ENCODE peak calls at places on chromosomes 5 and 9, in six cellular contexts. One of them, this sample, is unnamed.

GRCh38 chr9:135077497-135078200 is 9.8 kb upstream of the OLFM1 start:
- DNase-seq in trophoblast cell: peak
- DNase-seq in IMR-90: no peak
- DNase-seq in neuronal stem cell: no peak
- DNase-seq in mesendoderm: peak
- DNase-seq in H1: no peak
- DNase-seq in this sample: no peak

GRCh38 chr5:37837101-37838032 is 2.5 kb downstream of the GDNF start:
- DNase-seq in trophoblast cell: peak
- DNase-seq in IMR-90: peak
- DNase-seq in neuronal stem cell: peak
- DNase-seq in mesendoderm: peak
- DNase-seq in H1: no peak
- DNase-seq in this sample: peak

GRCh38 chr5:11619339-11620028 is 284.8 kb downstream of the CTNND2 start:
- DNase-seq in trophoblast cell: no peak
- DNase-seq in IMR-90: no peak
- DNase-seq in neuronal stem cell: no peak
- DNase-seq in mesendoderm: peak
- DNase-seq in H1: no peak
- DNase-seq in this sample: no peak

GRCh38 chr9:136237486-136238341 is 7.9 kb downstream of the QSOX2 start:
- DNase-seq in trophoblast cell: no peak
- DNase-seq in IMR-90: no peak
- DNase-seq in neuronal stem cell: no peak
- DNase-seq in mesendoderm: no peak
- DNase-seq in H1: no peak
- DNase-seq in this sample: no peak

GRCh38 chr9:121059998-121060636 is 10.0 kb upstream of the C5 start:
- DNase-seq in trophoblast cell: peak
- DNase-seq in IMR-90: peak
- DNase-seq in neuronal stem cell: peak
- DNase-seq in mesendoderm: peak
- DNase-seq in H1: no peak
- DNase-seq in this sample: peak

GRCh38 chr5:66989286-66989685 is 207.3 kb downstream of the CD180 start:
- DNase-seq in trophoblast cell: no peak
- DNase-seq in IMR-90: peak
- DNase-seq in neuronal stem cell: no peak
- DNase-seq in mesendoderm: peak
- DNase-seq in H1: no peak
- DNase-seq in this sample: peak

GRCh38 chr5:96957125-96958041 is 21.5 kb downstream of the LNPEP start:
- DNase-seq in trophoblast cell: no peak
- DNase-seq in IMR-90: no peak
- DNase-seq in neuronal stem cell: no peak
- DNase-seq in mesendoderm: no peak
- DNase-seq in H1: no peak
- DNase-seq in this sample: no peak

GRCh38 chr5:969421-969839 is 39.2 kb upstream of the NKD2 start:
- DNase-seq in trophoblast cell: no peak
- DNase-seq in IMR-90: peak
- DNase-seq in neuronal stem cell: no peak
- DNase-seq in mesendoderm: no peak
- DNase-seq in H1: no peak
- DNase-seq in this sample: no peak

GRCh38 chr5:10577371-10578291 is 13.8 kb downstream of the ANKRD33B start:
- DNase-seq in trophoblast cell: no peak
- DNase-seq in IMR-90: no peak
- DNase-seq in neuronal stem cell: no peak
- DNase-seq in mesendoderm: peak
- DNase-seq in H1: no peak
- DNase-seq in this sample: no peak

GRCh38 chr5:41414598-41414997 is 95.8 kb downstream of the PLCXD3 start:
- DNase-seq in trophoblast cell: peak
- DNase-seq in IMR-90: peak
- DNase-seq in neuronal stem cell: no peak
- DNase-seq in mesendoderm: peak
- DNase-seq in H1: no peak
- DNase-seq in this sample: peak

GRCh38 chr9:128286435-128286834 is 10.4 kb downstream of the SWI5 start:
- DNase-seq in trophoblast cell: no peak
- DNase-seq in IMR-90: peak
- DNase-seq in neuronal stem cell: no peak
- DNase-seq in mesendoderm: no peak
- DNase-seq in H1: no peak
- DNase-seq in this sample: no peak

GRCh38 chr5:123673107-123673506 is 161.1 kb downstream of the CSNK1G3 start:
- DNase-seq in trophoblast cell: no peak
- DNase-seq in IMR-90: no peak
- DNase-seq in neuronal stem cell: no peak
- DNase-seq in mesendoderm: peak
- DNase-seq in H1: no peak
- DNase-seq in this sample: no peak

GRCh38 chr9:125785187-125785840 is 38.1 kb downstream of the PBX3 start:
- DNase-seq in trophoblast cell: no peak
- DNase-seq in IMR-90: no peak
- DNase-seq in neuronal stem cell: no peak
- DNase-seq in mesendoderm: no peak
- DNase-seq in H1: no peak
- DNase-seq in this sample: no peak

GRCh38 chr9:79812099-79812498 is 240.3 kb downstream of the TLE4 start:
- DNase-seq in trophoblast cell: no peak
- DNase-seq in IMR-90: no peak
- DNase-seq in neuronal stem cell: no peak
- DNase-seq in mesendoderm: no peak
- DNase-seq in H1: no peak
- DNase-seq in this sample: no peak

DNA sequence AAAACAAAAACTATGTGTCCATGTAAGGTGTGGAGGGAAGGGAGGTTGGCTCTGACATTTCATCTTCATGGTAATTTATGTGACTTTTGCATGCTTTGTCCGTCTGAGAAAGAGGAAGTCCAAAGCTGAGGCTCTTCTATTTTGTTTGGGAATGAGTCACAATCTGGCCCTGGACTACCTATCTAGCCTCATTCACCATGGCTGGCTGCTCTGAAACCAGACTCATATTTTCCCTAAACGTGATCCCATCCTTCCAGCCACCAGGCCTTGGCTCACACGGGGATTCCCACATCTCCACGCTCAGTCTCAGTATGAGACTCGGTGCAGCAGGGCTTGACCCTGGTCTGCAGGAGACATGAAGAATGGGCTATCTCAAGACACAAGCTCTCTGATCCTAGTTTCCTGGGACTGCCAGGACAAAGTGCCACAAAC is 672.8 kb downstream of the ACTL7B start:
- DNase-seq in trophoblast cell: no peak
- DNase-seq in IMR-90: peak
- DNase-seq in neuronal stem cell: no peak
- DNase-seq in mesendoderm: no peak
- DNase-seq in H1: no peak
- DNase-seq in this sample: peak
- H4K8ac ChIP-seq in trophoblast cell: no peak
- H4K8ac ChIP-seq in IMR-90: peak
- H4K8ac ChIP-seq in neuronal stem cell: no peak
- H4K8ac ChIP-seq in mesendoderm: no peak
- H4K8ac ChIP-seq in H1: no peak
- H4K8ac ChIP-seq in this sample: no peak

GRCh38 chr9:107390806-107391205 is 98.8 kb downstream of the KLF4 start:
- DNase-seq in trophoblast cell: no peak
- DNase-seq in IMR-90: no peak
- DNase-seq in neuronal stem cell: no peak
- DNase-seq in mesendoderm: no peak
- DNase-seq in H1: no peak
- DNase-seq in this sample: no peak

GRCh38 chr9:107390319-107390718 is 99.2 kb downstream of the KLF4 start:
- DNase-seq in trophoblast cell: no peak
- DNase-seq in IMR-90: no peak
- DNase-seq in neuronal stem cell: no peak
- DNase-seq in mesendoderm: no peak
- DNase-seq in H1: no peak
- DNase-seq in this sample: no peak

GRCh38 chr9:107387401-107387800 is 102.2 kb downstream of the KLF4 start:
- DNase-seq in trophoblast cell: no peak
- DNase-seq in IMR-90: no peak
- DNase-seq in neuronal stem cell: no peak
- DNase-seq in mesendoderm: no peak
- DNase-seq in H1: no peak
- DNase-seq in this sample: no peak

GRCh38 chr9:107389617-107390071 is 99.9 kb downstream of the KLF4 start:
- DNase-seq in trophoblast cell: peak
- DNase-seq in IMR-90: peak
- DNase-seq in neuronal stem cell: no peak
- DNase-seq in mesendoderm: no peak
- DNase-seq in H1: no peak
- DNase-seq in this sample: peak

GRCh38 chr9:107388890-107389289 is 100.7 kb downstream of the KLF4 start:
- DNase-seq in trophoblast cell: no peak
- DNase-seq in IMR-90: no peak
- DNase-seq in neuronal stem cell: no peak
- DNase-seq in mesendoderm: no peak
- DNase-seq in H1: no peak
- DNase-seq in this sample: no peak
- H3K4me3 ChIP-seq in trophoblast cell: no peak
- H3K4me3 ChIP-seq in IMR-90: no peak
- H3K4me3 ChIP-seq in neuronal stem cell: no peak
- H3K4me3 ChIP-seq in mesendoderm: no peak
- H3K4me3 ChIP-seq in H1: no peak
- H3K4me3 ChIP-seq in this sample: no peak

DNA sequence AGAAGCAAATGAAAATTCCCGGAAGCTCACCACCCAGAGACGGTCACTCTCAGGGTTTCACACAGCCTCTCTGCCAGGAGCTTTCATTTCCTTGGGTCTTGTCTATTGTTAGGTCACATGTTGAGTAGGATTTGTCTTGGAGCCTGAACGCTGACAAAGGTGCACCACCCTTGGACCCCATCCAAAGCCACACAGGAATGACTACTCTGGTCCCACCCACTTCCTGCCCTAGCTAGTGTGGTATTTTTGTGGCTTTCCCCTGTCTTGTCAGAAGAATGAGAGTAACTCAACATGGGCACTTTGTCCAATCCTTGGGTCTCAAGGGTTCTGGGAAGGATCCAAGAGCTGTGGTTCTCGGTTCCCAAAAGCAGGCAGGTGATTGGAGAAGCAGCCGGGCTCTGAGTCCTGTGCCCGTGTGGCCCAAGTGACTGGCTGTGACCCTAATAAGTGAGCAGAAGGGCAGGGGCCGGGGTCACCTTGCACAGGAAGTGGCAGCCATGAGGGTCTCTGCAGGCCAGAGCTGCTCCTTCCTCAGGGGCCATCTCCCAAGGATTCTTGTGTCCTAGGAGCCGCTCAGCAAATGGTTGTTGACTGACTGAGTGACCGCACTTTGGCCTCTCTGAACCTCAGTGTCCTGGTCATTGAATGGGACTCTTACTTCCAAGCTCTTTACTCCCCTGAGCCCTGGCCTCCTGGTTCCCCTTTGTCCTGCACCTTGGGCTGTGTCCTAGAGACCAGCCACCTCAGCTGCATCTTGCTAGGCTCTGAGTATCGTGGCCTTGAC is 6.9 kb downstream of the FGD3 start:
- DNase-seq in trophoblast cell: no peak
- DNase-seq in IMR-90: no peak
- DNase-seq in neuronal stem cell: no peak
- DNase-seq in mesendoderm: no peak
- DNase-seq in H1: no peak
- DNase-seq in this sample: no peak
- H4K8ac ChIP-seq in trophoblast cell: no peak
- H4K8ac ChIP-seq in IMR-90: no peak
- H4K8ac ChIP-seq in neuronal stem cell: peak
- H4K8ac ChIP-seq in mesendoderm: no peak
- H4K8ac ChIP-seq in H1: peak
- H4K8ac ChIP-seq in this sample: no peak

GRCh38 chr5:168417731-168418429 is 68.4 kb upstream of the RARS1 start:
- DNase-seq in trophoblast cell: no peak
- DNase-seq in IMR-90: peak
- DNase-seq in neuronal stem cell: no peak
- DNase-seq in mesendoderm: no peak
- DNase-seq in H1: no peak
- DNase-seq in this sample: no peak
- H3K4me3 ChIP-seq in trophoblast cell: no peak
- H3K4me3 ChIP-seq in IMR-90: no peak
- H3K4me3 ChIP-seq in neuronal stem cell: no peak
- H3K4me3 ChIP-seq in mesendoderm: no peak
- H3K4me3 ChIP-seq in H1: no peak
- H3K4me3 ChIP-seq in this sample: peak

GRCh38 chr5:180860273-180860886 is 696 bp downstream of the ZFP62 start:
- DNase-seq in trophoblast cell: no peak
- DNase-seq in IMR-90: no peak
- DNase-seq in neuronal stem cell: no peak
- DNase-seq in mesendoderm: peak
- DNase-seq in H1: peak
- DNase-seq in this sample: peak
- H4K8ac ChIP-seq in trophoblast cell: peak
- H4K8ac ChIP-seq in IMR-90: peak
- H4K8ac ChIP-seq in neuronal stem cell: no peak
- H4K8ac ChIP-seq in mesendoderm: no peak
- H4K8ac ChIP-seq in H1: no peak
- H4K8ac ChIP-seq in this sample: no peak

GRCh38 chr5:163409384-163409783 is 28.0 kb upstream of the CCNG1 start:
- DNase-seq in trophoblast cell: no peak
- DNase-seq in IMR-90: no peak
- DNase-seq in neuronal stem cell: no peak
- DNase-seq in mesendoderm: no peak
- DNase-seq in H1: no peak
- DNase-seq in this sample: no peak

GRCh38 chr5:163407034-163407652 is 30.3 kb upstream of the CCNG1 start:
- DNase-seq in trophoblast cell: no peak
- DNase-seq in IMR-90: no peak
- DNase-seq in neuronal stem cell: no peak
- DNase-seq in mesendoderm: peak
- DNase-seq in H1: no peak
- DNase-seq in this sample: peak

GRCh38 chr5:163404364-163404763 is 33.0 kb upstream of the CCNG1 start:
- DNase-seq in trophoblast cell: no peak
- DNase-seq in IMR-90: no peak
- DNase-seq in neuronal stem cell: no peak
- DNase-seq in mesendoderm: no peak
- DNase-seq in H1: no peak
- DNase-seq in this sample: no peak

GRCh38 chr5:163410505-163410904 is 26.9 kb upstream of the CCNG1 start:
- DNase-seq in trophoblast cell: no peak
- DNase-seq in IMR-90: no peak
- DNase-seq in neuronal stem cell: no peak
- DNase-seq in mesendoderm: no peak
- DNase-seq in H1: no peak
- DNase-seq in this sample: no peak

DNA sequence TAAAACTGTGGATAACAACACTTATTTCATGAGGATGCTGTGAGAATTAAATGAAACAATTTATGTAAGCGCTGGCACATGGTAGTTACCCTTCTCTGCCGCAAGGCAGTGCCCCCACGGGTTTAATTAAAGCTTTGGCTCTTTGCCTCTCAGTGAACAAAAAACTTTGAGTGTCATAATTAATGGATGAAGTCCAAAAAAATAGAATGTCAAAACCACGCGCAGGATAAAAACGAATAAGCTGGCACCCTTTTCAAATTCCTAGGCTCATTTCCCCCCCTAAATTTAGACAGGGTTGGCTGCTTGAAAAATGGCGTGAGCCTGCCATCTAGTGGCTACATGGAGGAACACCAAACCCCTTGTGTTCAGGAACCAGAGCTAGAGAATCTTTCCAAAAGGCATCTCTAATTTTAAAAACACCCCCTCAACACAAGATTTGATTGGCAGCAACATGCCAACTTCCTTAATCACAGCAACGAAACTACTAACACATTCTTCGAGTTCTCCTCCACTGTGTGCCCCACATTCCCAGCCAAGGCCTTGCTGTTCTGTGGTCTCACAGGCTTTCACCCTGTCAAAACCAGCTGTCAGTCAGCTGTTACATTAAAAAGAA is 29.0 kb upstream of the CCNG1 start:
- DNase-seq in trophoblast cell: peak
- DNase-seq in IMR-90: peak
- DNase-seq in neuronal stem cell: peak
- DNase-seq in mesendoderm: peak
- DNase-seq in H1: no peak
- DNase-seq in this sample: peak
- H3K4me3 ChIP-seq in trophoblast cell: no peak
- H3K4me3 ChIP-seq in IMR-90: no peak
- H3K4me3 ChIP-seq in neuronal stem cell: no peak
- H3K4me3 ChIP-seq in mesendoderm: no peak
- H3K4me3 ChIP-seq in H1: no peak
- H3K4me3 ChIP-seq in this sample: peak

This sample was measured in mesenchymal stem cell.